ENCODE peak calls at places on chromosomes 11 and 22, in nine cellular contexts. One of them, this sample, is unnamed.

GRCh38 chr11:85086511-85087284 is 540.4 kb downstream of the DLG2 start:
- DNase-seq in NAMALWA: no peak
- DNase-seq in AG09309: no peak
- DNase-seq in NT2/D1: no peak
- DNase-seq in M059J: peak; percentile 53
- DNase-seq in stimulated activated CD4-positive, alpha-beta T cell treated with anti-CD3 and anti-CD28 coated beads, TNF-alpha, amount 100 ng/mL, for 24 hours: no peak
- DNase-seq in activated CD4-positive, alpha-beta T cell treated with anti-CD3 and anti-CD28 coated beads, Interleukin-2, amount 50 U/mL, for 1 hour: no peak
- DNase-seq in GM04504: no peak
- DNase-seq in tibial artery: no peak
- DNase-seq in this sample: no peak

GRCh38 chr11:102267602-102268001 is 49.7 kb upstream of the BIRC3 start:
- DNase-seq in NAMALWA: no peak
- DNase-seq in stimulated activated CD4-positive, alpha-beta T cell treated with anti-CD3 and anti-CD28 coated beads, TNF-alpha, amount 100 ng/mL, for 24 hours: no peak
- DNase-seq in NT2/D1: no peak
- DNase-seq in activated CD4-positive, alpha-beta T cell treated with anti-CD3 and anti-CD28 coated beads, Interleukin-2, amount 50 U/mL, for 1 hour: no peak
- DNase-seq in AG09309: peak; percentile 47
- DNase-seq in M059J: peak; percentile 88
- DNase-seq in GM04504: peak; percentile 69
- DNase-seq in tibial artery: no peak
- DNase-seq in this sample: no peak

GRCh38 chr11:118401880-118402590 is 629 bp downstream of the ATP5MG start:
- DNase-seq in M059J: peak; percentile 75
- DNase-seq in stimulated activated CD4-positive, alpha-beta T cell treated with anti-CD3 and anti-CD28 coated beads, TNF-alpha, amount 100 ng/mL, for 24 hours: no peak
- DNase-seq in NAMALWA: no peak
- DNase-seq in NT2/D1: no peak
- DNase-seq in activated CD4-positive, alpha-beta T cell treated with anti-CD3 and anti-CD28 coated beads, Interleukin-2, amount 50 U/mL, for 1 hour: no peak
- DNase-seq in AG09309: peak; percentile 88
- DNase-seq in tibial artery: no peak
- DNase-seq in GM04504: peak; percentile 60
- DNase-seq in this sample: no peak

GRCh38 chr22:34800265-34800664 is 265.7 kb upstream of the ISX start:
- DNase-seq in M059J: peak; percentile 80
- DNase-seq in stimulated activated CD4-positive, alpha-beta T cell treated with anti-CD3 and anti-CD28 coated beads, TNF-alpha, amount 100 ng/mL, for 24 hours: no peak
- DNase-seq in NAMALWA: no peak
- DNase-seq in NT2/D1: no peak
- DNase-seq in tibial artery: no peak
- DNase-seq in activated CD4-positive, alpha-beta T cell treated with anti-CD3 and anti-CD28 coated beads, Interleukin-2, amount 50 U/mL, for 1 hour: no peak
- DNase-seq in GM04504: peak; percentile 3
- DNase-seq in AG09309: no peak
- DNase-seq in this sample: peak; percentile 54

GRCh38 chr11:293852-294661 is 5.1 kb downstream of the PGGHG start:
- DNase-seq in NAMALWA: no peak
- DNase-seq in NT2/D1: no peak
- DNase-seq in GM04504: no peak
- DNase-seq in stimulated activated CD4-positive, alpha-beta T cell treated with anti-CD3 and anti-CD28 coated beads, TNF-alpha, amount 100 ng/mL, for 24 hours: no peak
- DNase-seq in tibial artery: peak; percentile 60
- DNase-seq in AG09309: no peak
- DNase-seq in M059J: no peak
- DNase-seq in activated CD4-positive, alpha-beta T cell treated with anti-CD3 and anti-CD28 coated beads, Interleukin-2, amount 50 U/mL, for 1 hour: no peak
- DNase-seq in this sample: no peak

GRCh38 chr11:65790902-65791650 is 4.2 kb downstream of the OVOL1 start:
- DNase-seq in NAMALWA: no peak
- DNase-seq in tibial artery: no peak
- DNase-seq in NT2/D1: no peak
- DNase-seq in AG09309: no peak
- DNase-seq in activated CD4-positive, alpha-beta T cell treated with anti-CD3 and anti-CD28 coated beads, Interleukin-2, amount 50 U/mL, for 1 hour: no peak
- DNase-seq in M059J: no peak
- DNase-seq in GM04504: no peak
- DNase-seq in stimulated activated CD4-positive, alpha-beta T cell treated with anti-CD3 and anti-CD28 coated beads, TNF-alpha, amount 100 ng/mL, for 24 hours: no peak
- DNase-seq in this sample: no peak

GRCh38 chr11:65822760-65823528 is 10.8 kb upstream of the SNX32 start:
- DNase-seq in tibial artery: peak; percentile 5
- DNase-seq in stimulated activated CD4-positive, alpha-beta T cell treated with anti-CD3 and anti-CD28 coated beads, TNF-alpha, amount 100 ng/mL, for 24 hours: no peak
- DNase-seq in NAMALWA: no peak
- DNase-seq in NT2/D1: no peak
- DNase-seq in M059J: no peak
- DNase-seq in activated CD4-positive, alpha-beta T cell treated with anti-CD3 and anti-CD28 coated beads, Interleukin-2, amount 50 U/mL, for 1 hour: no peak
- DNase-seq in GM04504: no peak
- DNase-seq in AG09309: no peak
- DNase-seq in this sample: no peak

GRCh38 chr11:73510106-73510505 is 87.8 kb downstream of the FAM168A start:
- DNase-seq in GM04504: no peak
- DNase-seq in NAMALWA: no peak
- DNase-seq in NT2/D1: no peak
- DNase-seq in AG09309: no peak
- DNase-seq in activated CD4-positive, alpha-beta T cell treated with anti-CD3 and anti-CD28 coated beads, Interleukin-2, amount 50 U/mL, for 1 hour: no peak
- DNase-seq in M059J: no peak
- DNase-seq in tibial artery: no peak
- DNase-seq in stimulated activated CD4-positive, alpha-beta T cell treated with anti-CD3 and anti-CD28 coated beads, TNF-alpha, amount 100 ng/mL, for 24 hours: no peak
- DNase-seq in this sample: no peak

GRCh38 chr11:28838741-28839140 is 730.6 kb downstream of the METTL15 start:
- DNase-seq in NT2/D1: no peak
- DNase-seq in GM04504: no peak
- DNase-seq in AG09309: no peak
- DNase-seq in stimulated activated CD4-positive, alpha-beta T cell treated with anti-CD3 and anti-CD28 coated beads, TNF-alpha, amount 100 ng/mL, for 24 hours: no peak
- DNase-seq in tibial artery: no peak
- DNase-seq in NAMALWA: no peak
- DNase-seq in activated CD4-positive, alpha-beta T cell treated with anti-CD3 and anti-CD28 coated beads, Interleukin-2, amount 50 U/mL, for 1 hour: no peak
- DNase-seq in M059J: peak; percentile 72
- DNase-seq in this sample: no peak

GRCh38 chr22:44389181-44389580 is 76.4 kb upstream of the SHISAL1 start:
- DNase-seq in stimulated activated CD4-positive, alpha-beta T cell treated with anti-CD3 and anti-CD28 coated beads, TNF-alpha, amount 100 ng/mL, for 24 hours: no peak
- DNase-seq in tibial artery: no peak
- DNase-seq in NAMALWA: no peak
- DNase-seq in NT2/D1: no peak
- DNase-seq in GM04504: no peak
- DNase-seq in M059J: no peak
- DNase-seq in AG09309: no peak
- DNase-seq in activated CD4-positive, alpha-beta T cell treated with anti-CD3 and anti-CD28 coated beads, Interleukin-2, amount 50 U/mL, for 1 hour: no peak
- DNase-seq in this sample: no peak

GRCh38 chr22:48451891-48452290 is 1375.8 kb downstream of the BRD1 start:
- DNase-seq in activated CD4-positive, alpha-beta T cell treated with anti-CD3 and anti-CD28 coated beads, Interleukin-2, amount 50 U/mL, for 1 hour: no peak
- DNase-seq in NT2/D1: no peak
- DNase-seq in GM04504: no peak
- DNase-seq in AG09309: no peak
- DNase-seq in M059J: no peak
- DNase-seq in tibial artery: peak; percentile 42
- DNase-seq in stimulated activated CD4-positive, alpha-beta T cell treated with anti-CD3 and anti-CD28 coated beads, TNF-alpha, amount 100 ng/mL, for 24 hours: no peak
- DNase-seq in NAMALWA: no peak
- DNase-seq in this sample: no peak

GRCh38 chr11:2931416-2931746 is 2.2 kb upstream of the PHLDA2 start:
- DNase-seq in activated CD4-positive, alpha-beta T cell treated with anti-CD3 and anti-CD28 coated beads, Interleukin-2, amount 50 U/mL, for 1 hour: no peak
- DNase-seq in stimulated activated CD4-positive, alpha-beta T cell treated with anti-CD3 and anti-CD28 coated beads, TNF-alpha, amount 100 ng/mL, for 24 hours: no peak
- DNase-seq in tibial artery: no peak
- DNase-seq in NT2/D1: no peak
- DNase-seq in NAMALWA: no peak
- DNase-seq in M059J: no peak
- DNase-seq in GM04504: no peak
- DNase-seq in AG09309: no peak
- DNase-seq in this sample: no peak

GRCh38 chr11:65083134-65083833 is 556 bp downstream of the CDCA5 start:
- DNase-seq in NAMALWA: no peak
- DNase-seq in activated CD4-positive, alpha-beta T cell treated with anti-CD3 and anti-CD28 coated beads, Interleukin-2, amount 50 U/mL, for 1 hour: no peak
- DNase-seq in AG09309: no peak
- DNase-seq in tibial artery: no peak
- DNase-seq in GM04504: no peak
- DNase-seq in M059J: peak; percentile 15
- DNase-seq in NT2/D1: no peak
- DNase-seq in stimulated activated CD4-positive, alpha-beta T cell treated with anti-CD3 and anti-CD28 coated beads, TNF-alpha, amount 100 ng/mL, for 24 hours: no peak
- DNase-seq in this sample: no peak

GRCh38 chr11:47924184-47924671 is 56.1 kb upstream of the PTPRJ start:
- DNase-seq in M059J: peak; percentile 98
- DNase-seq in tibial artery: no peak
- DNase-seq in AG09309: no peak
- DNase-seq in NT2/D1: no peak
- DNase-seq in GM04504: peak; percentile 55
- DNase-seq in NAMALWA: no peak
- DNase-seq in stimulated activated CD4-positive, alpha-beta T cell treated with anti-CD3 and anti-CD28 coated beads, TNF-alpha, amount 100 ng/mL, for 24 hours: peak; percentile 19
- DNase-seq in activated CD4-positive, alpha-beta T cell treated with anti-CD3 and anti-CD28 coated beads, Interleukin-2, amount 50 U/mL, for 1 hour: no peak
- DNase-seq in this sample: peak; percentile 61

GRCh38 chr11:76114238-76114637 is 92.1 kb downstream of the WNT11 start:
- DNase-seq in GM04504: no peak
- DNase-seq in M059J: no peak
- DNase-seq in tibial artery: no peak
- DNase-seq in NAMALWA: no peak
- DNase-seq in stimulated activated CD4-positive, alpha-beta T cell treated with anti-CD3 and anti-CD28 coated beads, TNF-alpha, amount 100 ng/mL, for 24 hours: no peak
- DNase-seq in NT2/D1: no peak
- DNase-seq in AG09309: no peak
- DNase-seq in activated CD4-positive, alpha-beta T cell treated with anti-CD3 and anti-CD28 coated beads, Interleukin-2, amount 50 U/mL, for 1 hour: no peak
- DNase-seq in this sample: no peak

GRCh38 chr11:102546923-102547471 is 16.4 kb upstream of the MMP7 start:
- DNase-seq in stimulated activated CD4-positive, alpha-beta T cell treated with anti-CD3 and anti-CD28 coated beads, TNF-alpha, amount 100 ng/mL, for 24 hours: no peak
- DNase-seq in AG09309: no peak
- DNase-seq in NAMALWA: peak; percentile 79
- DNase-seq in activated CD4-positive, alpha-beta T cell treated with anti-CD3 and anti-CD28 coated beads, Interleukin-2, amount 50 U/mL, for 1 hour: no peak
- DNase-seq in GM04504: no peak
- DNase-seq in NT2/D1: no peak
- DNase-seq in tibial artery: no peak
- DNase-seq in M059J: peak; percentile 57
- DNase-seq in this sample: no peak

This sample was measured in kidney epithelial cell.